ENCODE peak calls at places on chromosomes 3 and 15, in seven cellular contexts. One of them, this sample, is unnamed.

GRCh38 chr3:155846119-155846518 is 8.1 kb downstream of the SLC33A1 start:
- DNase-seq in activated CD8-positive, alpha-beta memory T cell treated with anti-CD3 and anti-CD28 coated beads, Interleukin-2, amount 50 U/mL, for 48 hours: no peak
- DNase-seq in posterior cingulate gyrus: no peak
- DNase-seq in neural crest cell: no peak
- DNase-seq in mesenchymal stem cell: no peak
- DNase-seq in A549: no peak
- DNase-seq in heart right ventricle: no peak
- DNase-seq in this sample: no peak

GRCh38 chr15:44289352-44289790 is 852 bp downstream of the GOLM2 start:
- DNase-seq in activated CD8-positive, alpha-beta memory T cell treated with anti-CD3 and anti-CD28 coated beads, Interleukin-2, amount 50 U/mL, for 48 hours: no peak
- DNase-seq in posterior cingulate gyrus: no peak
- DNase-seq in neural crest cell: no peak
- DNase-seq in mesenchymal stem cell: no peak
- DNase-seq in A549: no peak
- DNase-seq in heart right ventricle: no peak
- DNase-seq in this sample: no peak

GRCh38 chr15:48946088-48946839 is 17.5 kb downstream of the SHC4 start:
- DNase-seq in activated CD8-positive, alpha-beta memory T cell treated with anti-CD3 and anti-CD28 coated beads, Interleukin-2, amount 50 U/mL, for 48 hours: no peak
- DNase-seq in posterior cingulate gyrus: no peak
- DNase-seq in neural crest cell: no peak
- DNase-seq in mesenchymal stem cell: peak
- DNase-seq in A549: peak
- DNase-seq in heart right ventricle: no peak
- DNase-seq in this sample: no peak

GRCh38 chr3:148309390-148310035 is 388.2 kb upstream of the AGTR1 start:
- DNase-seq in activated CD8-positive, alpha-beta memory T cell treated with anti-CD3 and anti-CD28 coated beads, Interleukin-2, amount 50 U/mL, for 48 hours: no peak
- DNase-seq in posterior cingulate gyrus: no peak
- DNase-seq in neural crest cell: peak
- DNase-seq in mesenchymal stem cell: peak
- DNase-seq in A549: peak
- DNase-seq in heart right ventricle: no peak
- DNase-seq in this sample: peak

GRCh38 chr3:23944007-23944760 is 902 bp upstream of the NR1D2 start:
- DNase-seq in activated CD8-positive, alpha-beta memory T cell treated with anti-CD3 and anti-CD28 coated beads, Interleukin-2, amount 50 U/mL, for 48 hours: no peak
- DNase-seq in posterior cingulate gyrus: no peak
- DNase-seq in neural crest cell: no peak
- DNase-seq in mesenchymal stem cell: no peak
- DNase-seq in A549: no peak
- DNase-seq in heart right ventricle: no peak
- DNase-seq in this sample: no peak

GRCh38 chr15:64847016-64847415 is 5.3 kb downstream of the PLEKHO2 start:
- DNase-seq in activated CD8-positive, alpha-beta memory T cell treated with anti-CD3 and anti-CD28 coated beads, Interleukin-2, amount 50 U/mL, for 48 hours: no peak
- DNase-seq in posterior cingulate gyrus: no peak
- DNase-seq in neural crest cell: no peak
- DNase-seq in mesenchymal stem cell: no peak
- DNase-seq in A549: no peak
- DNase-seq in heart right ventricle: no peak
- DNase-seq in this sample: no peak

GRCh38 chr3:16026753-16027152 is 147.7 kb upstream of the GALNT15 start:
- DNase-seq in activated CD8-positive, alpha-beta memory T cell treated with anti-CD3 and anti-CD28 coated beads, Interleukin-2, amount 50 U/mL, for 48 hours: no peak
- DNase-seq in posterior cingulate gyrus: no peak
- DNase-seq in neural crest cell: no peak
- DNase-seq in mesenchymal stem cell: no peak
- DNase-seq in A549: no peak
- DNase-seq in heart right ventricle: no peak
- DNase-seq in this sample: no peak

GRCh38 chr3:141921316-141921715 is 44.9 kb downstream of the ATP1B3 start:
- DNase-seq in activated CD8-positive, alpha-beta memory T cell treated with anti-CD3 and anti-CD28 coated beads, Interleukin-2, amount 50 U/mL, for 48 hours: no peak
- DNase-seq in posterior cingulate gyrus: no peak
- DNase-seq in neural crest cell: no peak
- DNase-seq in mesenchymal stem cell: no peak
- DNase-seq in A549: no peak
- DNase-seq in heart right ventricle: no peak
- DNase-seq in this sample: no peak

GRCh38 chr3:107800705-107801104 is 277.9 kb downstream of the BBX start:
- DNase-seq in activated CD8-positive, alpha-beta memory T cell treated with anti-CD3 and anti-CD28 coated beads, Interleukin-2, amount 50 U/mL, for 48 hours: no peak
- DNase-seq in posterior cingulate gyrus: no peak
- DNase-seq in neural crest cell: peak
- DNase-seq in mesenchymal stem cell: no peak
- DNase-seq in A549: no peak
- DNase-seq in heart right ventricle: no peak
- DNase-seq in this sample: no peak

GRCh38 chr15:40087095-40087805 is 21.4 kb downstream of the BMF start:
- DNase-seq in activated CD8-positive, alpha-beta memory T cell treated with anti-CD3 and anti-CD28 coated beads, Interleukin-2, amount 50 U/mL, for 48 hours: no peak
- DNase-seq in posterior cingulate gyrus: no peak
- DNase-seq in neural crest cell: no peak
- DNase-seq in mesenchymal stem cell: no peak
- DNase-seq in A549: no peak
- DNase-seq in heart right ventricle: no peak
- DNase-seq in this sample: no peak

GRCh38 chr3:170862618-170863374 is 7.2 kb downstream of the RPL22L1 start:
- DNase-seq in activated CD8-positive, alpha-beta memory T cell treated with anti-CD3 and anti-CD28 coated beads, Interleukin-2, amount 50 U/mL, for 48 hours: no peak
- DNase-seq in posterior cingulate gyrus: no peak
- DNase-seq in neural crest cell: no peak
- DNase-seq in mesenchymal stem cell: no peak
- DNase-seq in A549: no peak
- DNase-seq in heart right ventricle: no peak
- DNase-seq in this sample: no peak

GRCh38 chr3:171115667-171116066 is 89.1 kb upstream of the SLC2A2 start:
- DNase-seq in activated CD8-positive, alpha-beta memory T cell treated with anti-CD3 and anti-CD28 coated beads, Interleukin-2, amount 50 U/mL, for 48 hours: no peak
- DNase-seq in posterior cingulate gyrus: no peak
- DNase-seq in neural crest cell: no peak
- DNase-seq in mesenchymal stem cell: no peak
- DNase-seq in A549: no peak
- DNase-seq in heart right ventricle: peak
- DNase-seq in this sample: no peak

GRCh38 chr15:66746231-66746605 is 44.2 kb downstream of the SMAD6 start:
- DNase-seq in activated CD8-positive, alpha-beta memory T cell treated with anti-CD3 and anti-CD28 coated beads, Interleukin-2, amount 50 U/mL, for 48 hours: no peak
- DNase-seq in posterior cingulate gyrus: no peak
- DNase-seq in neural crest cell: no peak
- DNase-seq in mesenchymal stem cell: no peak
- DNase-seq in A549: no peak
- DNase-seq in heart right ventricle: peak
- DNase-seq in this sample: no peak

GRCh38 chr15:60973637-60974415 is 255.3 kb downstream of the RORA start:
- DNase-seq in activated CD8-positive, alpha-beta memory T cell treated with anti-CD3 and anti-CD28 coated beads, Interleukin-2, amount 50 U/mL, for 48 hours: no peak
- DNase-seq in posterior cingulate gyrus: no peak
- DNase-seq in neural crest cell: no peak
- DNase-seq in mesenchymal stem cell: peak
- DNase-seq in A549: no peak
- DNase-seq in heart right ventricle: no peak
- DNase-seq in this sample: no peak

GRCh38 chr3:48420561-48420960 is 9.3 kb downstream of the PLXNB1 start:
- DNase-seq in activated CD8-positive, alpha-beta memory T cell treated with anti-CD3 and anti-CD28 coated beads, Interleukin-2, amount 50 U/mL, for 48 hours: no peak
- DNase-seq in posterior cingulate gyrus: peak
- DNase-seq in neural crest cell: no peak
- DNase-seq in mesenchymal stem cell: no peak
- DNase-seq in A549: no peak
- DNase-seq in heart right ventricle: no peak
- DNase-seq in this sample: no peak

GRCh38 chr3:148400754-148401153 is 296.9 kb upstream of the AGTR1 start:
- DNase-seq in activated CD8-positive, alpha-beta memory T cell treated with anti-CD3 and anti-CD28 coated beads, Interleukin-2, amount 50 U/mL, for 48 hours: no peak
- DNase-seq in posterior cingulate gyrus: no peak
- DNase-seq in neural crest cell: no peak
- DNase-seq in mesenchymal stem cell: peak
- DNase-seq in A549: no peak
- DNase-seq in heart right ventricle: no peak
- DNase-seq in this sample: no peak

GRCh38 chr15:95278532-95279265 is 1047.3 kb downstream of the MCTP2 start:
- DNase-seq in activated CD8-positive, alpha-beta memory T cell treated with anti-CD3 and anti-CD28 coated beads, Interleukin-2, amount 50 U/mL, for 48 hours: no peak
- DNase-seq in posterior cingulate gyrus: no peak
- DNase-seq in neural crest cell: no peak
- DNase-seq in mesenchymal stem cell: no peak
- DNase-seq in A549: no peak
- DNase-seq in heart right ventricle: no peak
- DNase-seq in this sample: no peak

GRCh38 chr3:159432721-159433300 is 555.8 kb upstream of the IL12A start:
- DNase-seq in activated CD8-positive, alpha-beta memory T cell treated with anti-CD3 and anti-CD28 coated beads, Interleukin-2, amount 50 U/mL, for 48 hours: no peak
- DNase-seq in posterior cingulate gyrus: no peak
- DNase-seq in neural crest cell: no peak
- DNase-seq in mesenchymal stem cell: no peak
- DNase-seq in A549: no peak
- DNase-seq in heart right ventricle: no peak
- DNase-seq in this sample: no peak

GRCh38 chr3:51619983-51620382 is 51.1 kb upstream of the TEX264 start:
- DNase-seq in activated CD8-positive, alpha-beta memory T cell treated with anti-CD3 and anti-CD28 coated beads, Interleukin-2, amount 50 U/mL, for 48 hours: no peak
- DNase-seq in posterior cingulate gyrus: no peak
- DNase-seq in neural crest cell: no peak
- DNase-seq in mesenchymal stem cell: no peak
- DNase-seq in A549: no peak
- DNase-seq in heart right ventricle: no peak
- DNase-seq in this sample: no peak

This sample was measured in WTC11.